ENCODE peak calls at places on chromosomes 13 and 19, in eight cellular contexts. Z is cardiac muscle cell, J is gastrocnemius medialis, I is KBM-7, C is ecto neural progenitor cell, Q is spleen, D is left kidney, X is C1 segment of cervical spinal cord. M is an unnamed sample.

GRCh38 chr13:93004919-93005318 is 221.7 kb upstream of the GPC6 start:
- DNase-seq in Z (peak), J (no peak), I (peak), C (no peak), Q (no peak), D (no peak), X (no peak), M (no peak)

GRCh38 chr13:40313269-40314200 is 352.9 kb downstream of the FOXO1 start:
- DNase-seq in Z (peak), J (no peak), I (no peak), C (no peak), Q (no peak), D (no peak), X (no peak), M (no peak)

GRCh38 chr19:49559928-49560327 is 20.4 kb downstream of the NOSIP start:
- DNase-seq in Z (no peak), J (peak), I (no peak), C (no peak), Q (no peak), D (no peak), X (no peak), M (no peak)

GRCh38 chr13:101049166-101049850 is 367.0 kb downstream of the NALCN start:
- DNase-seq in Z (no peak), J (no peak), I (no peak), C (no peak), Q (no peak), D (no peak), X (no peak), M (no peak)

GRCh38 chr13:40666058-40666904 is at the start of gene FOXO1:
- DNase-seq in Z (peak), J (peak), I (peak), C (peak), Q (peak), D (peak), X (peak), M (peak)

GRCh38 chr19:34523408-34523807 is 41.9 kb downstream of the WTIP start:
- DNase-seq in Z (no peak), J (no peak), I (no peak), C (no peak), Q (no peak), D (no peak), X (no peak), M (no peak)

GRCh38 chr19:16338470-16339360 is 14.1 kb downstream of the KLF2 start:
- DNase-seq in Z (peak), J (no peak), I (peak), C (no peak), Q (peak), D (peak), X (no peak), M (no peak)

GRCh38 chr19:21328402-21328801 is 808 bp downstream of the ZNF708 start:
- DNase-seq in Z (peak), J (no peak), I (peak), C (no peak), Q (no peak), D (peak), X (no peak), M (no peak)

GRCh38 chr13:31476266-31476665 is 263.1 kb upstream of the RXFP2 start:
- DNase-seq in Z (peak), J (no peak), I (no peak), C (no peak), Q (no peak), D (peak), X (no peak), M (no peak)

GRCh38 chr19:45045671-45046353 is 7.0 kb downstream of the CLASRP start:
- DNase-seq in Z (no peak), J (no peak), I (no peak), C (no peak), Q (no peak), D (no peak), X (peak), M (no peak)

GRCh38 chr19:46620716-46621115 is 4.2 kb downstream of the PTGIR start:
- DNase-seq in Z (peak), J (no peak), I (no peak), C (no peak), Q (no peak), D (no peak), X (no peak), M (no peak)

GRCh38 chr13:99261040-99261439 is 2.9 kb upstream of the GPR18 start:
- DNase-seq in Z (no peak), J (no peak), I (no peak), C (no peak), Q (no peak), D (no peak), X (no peak), M (no peak)

GRCh38 chr19:39512964-39513363 is 2.0 kb upstream of the SELENOV start:
- DNase-seq in Z (peak), J (no peak), I (no peak), C (no peak), Q (no peak), D (no peak), X (no peak), M (no peak)

GRCh38 chr19:14118165-14119051 is 846 bp upstream of the PRKACA start:
- DNase-seq in Z (peak), J (peak), I (peak), C (no peak), Q (peak), D (peak), X (peak), M (no peak)

GRCh38 chr13:95505265-95505664 is 47.3 kb upstream of the CLDN10 start:
- DNase-seq in Z (no peak), J (no peak), I (no peak), C (no peak), Q (no peak), D (no peak), X (no peak), M (no peak)

GRCh38 chr13:77353980-77354379 is 27.1 kb upstream of the MYCBP2 start:
- DNase-seq in Z (no peak), J (no peak), I (peak), C (no peak), Q (no peak), D (no peak), X (no peak), M (no peak)

GRCh38 chr19:50823389-50824042 is at the start of gene KLK1:
- DNase-seq in Z (no peak), J (no peak), I (no peak), C (no peak), Q (no peak), D (no peak), X (no peak), M (no peak)

GRCh38 chr13:107864543-107865460 is 350.5 kb downstream of the LIG4 start:
- DNase-seq in Z (peak), J (no peak), I (peak), C (peak), Q (no peak), D (peak), X (no peak), M (no peak)

GRCh38 chr19:38388310-38389100 is at the start of gene SPRED3:
- DNase-seq in Z (peak), J (no peak), I (no peak), C (no peak), Q (no peak), D (peak), X (peak), M (no peak)

GRCh38 chr13:28568286-28568685 is 73.4 kb upstream of the FLT1 start:
- DNase-seq in Z (peak), J (peak), I (peak), C (no peak), Q (no peak), D (peak), X (no peak), M (no peak)

GRCh38 chr19:10946964-10947657 is 13.7 kb upstream of the SMARCA4 start:
- DNase-seq in Z (peak), J (no peak), I (no peak), C (no peak), Q (no peak), D (no peak), X (no peak), M (no peak)

GRCh38 chr19:1785310-1785709 is 26.8 kb downstream of the ATP8B3 start:
- DNase-seq in Z (no peak), J (no peak), I (no peak), C (no peak), Q (no peak), D (no peak), X (no peak), M (no peak)

GRCh38 chr13:109547942-109548860 is 238.2 kb downstream of the IRS2 start:
- DNase-seq in Z (no peak), J (no peak), I (no peak), C (no peak), Q (no peak), D (peak), X (no peak), M (no peak)

GRCh38 chr19:48991823-48992570 is 1.1 kb downstream of the GYS1 start:
- DNase-seq in Z (peak), J (peak), I (peak), C (peak), Q (peak), D (peak), X (peak), M (no peak)

GRCh38 chr13:114283581-114283980 is 2.2 kb downstream of the UPF3A start:
- DNase-seq in Z (no peak), J (no peak), I (peak), C (no peak), Q (peak), D (no peak), X (no peak), M (no peak)

GRCh38 chr19:35704218-35704617 is at the start of gene ZBTB32:
- DNase-seq in Z (peak), J (no peak), I (no peak), C (peak), Q (no peak), D (peak), X (no peak), M (no peak)

GRCh38 chr19:49327878-49328544 is 3.0 kb upstream of the SLC6A16 start:
- DNase-seq in Z (peak), J (no peak), I (peak), C (no peak), Q (no peak), D (no peak), X (no peak), M (peak)

GRCh38 chr13:80654638-80655249 is 313.8 kb upstream of the SPRY2 start:
- DNase-seq in Z (no peak), J (no peak), I (no peak), C (no peak), Q (peak), D (peak), X (no peak), M (no peak)

GRCh38 chr13:52158629-52159158 is 703 bp downstream of the NEK3 start:
- DNase-seq in Z (peak), J (no peak), I (no peak), C (no peak), Q (no peak), D (peak), X (no peak), M (no peak)

GRCh38 chr19:19531951-19532805 is 3.5 kb downstream of the YJEFN3 start:
- DNase-seq in Z (peak), J (peak), I (peak), C (peak), Q (peak), D (peak), X (peak), M (peak)

GRCh38 chr19:40091205-40092129 is 724 bp upstream of the ZNF780A start:
- DNase-seq in Z (no peak), J (no peak), I (no peak), C (no peak), Q (no peak), D (no peak), X (no peak), M (no peak)

GRCh38 chr13:19586904-19587634 is 25.7 kb upstream of the TPTE2 start:
- DNase-seq in Z (peak), J (no peak), I (peak), C (no peak), Q (peak), D (peak), X (no peak), M (no peak)

GRCh38 chr19:38452430-38453366 is 19.2 kb downstream of the RYR1 start:
- DNase-seq in Z (no peak), J (peak), I (no peak), C (peak), Q (no peak), D (no peak), X (no peak), M (no peak)

GRCh38 chr13:84126671-84127171 is 244.4 kb upstream of the SLITRK1 start:
- DNase-seq in Z (no peak), J (no peak), I (no peak), C (no peak), Q (peak), D (no peak), X (no peak), M (no peak)

GRCh38 chr13:25378528-25378927 is 6.8 kb downstream of the ATP8A2 start:
- DNase-seq in Z (no peak), J (no peak), I (no peak), C (no peak), Q (no peak), D (no peak), X (no peak), M (no peak)

GRCh38 chr13:24680258-24680920 is at the start of gene ATP12A:
- DNase-seq in Z (no peak), J (no peak), I (peak), C (peak), Q (no peak), D (peak), X (no peak), M (no peak)

GRCh38 chr19:48520134-48520533 is 8.5 kb upstream of the LMTK3 start:
- DNase-seq in Z (no peak), J (no peak), I (no peak), C (no peak), Q (no peak), D (no peak), X (no peak), M (no peak)